ENCODE peak calls at places on chromosomes 2 and 18, in six cellular contexts. O is RCC 7860, X is uterus, Q is RPMI8226, K is HT1080, C is astrocyte of the hippocampus. L is an unnamed sample.

GRCh38 chr2:84424152-84424551 is 34.9 kb downstream of the SUCLG1 start:
- DNase-seq in O (no peak), X (no peak), Q (peak), K (no peak), C (no peak), L (peak)

GRCh38 chr18:55592106-55592505 is 4.1 kb upstream of the TCF4 start:
- DNase-seq in O (no peak), X (no peak), Q (no peak), K (no peak), C (no peak), L (no peak)

GRCh38 chr2:44283116-44283666 is 7.9 kb downstream of the SLC3A1 start:
- DNase-seq in O (no peak), X (no peak), Q (no peak), K (no peak), C (no peak), L (peak)

GRCh38 chr2:98378901-98379300 is 32.6 kb downstream of the CNGA3 start:
- DNase-seq in O (no peak), X (no peak), Q (peak), K (peak), C (peak), L (peak)

GRCh38 chr2:113200236-113200635 is 26.5 kb downstream of the PSD4 start:
- DNase-seq in O (no peak), X (no peak), Q (no peak), K (no peak), C (no peak), L (no peak)

GRCh38 chr18:70431203-70431624 is 142.4 kb downstream of the SOCS6 start:
- DNase-seq in O (peak), X (no peak), Q (no peak), K (no peak), C (no peak), L (peak)

GRCh38 chr2:204731996-204732395 is 186.7 kb downstream of the PARD3B start:
- DNase-seq in O (peak), X (no peak), Q (no peak), K (no peak), C (peak), L (no peak)

GRCh38 chr2:240626531-240627300 is 1.4 kb downstream of the GPR35 start:
- DNase-seq in O (no peak), X (no peak), Q (no peak), K (no peak), C (no peak), L (no peak)

GRCh38 chr18:26706796-26707406 is 158.5 kb upstream of the KCTD1 start:
- DNase-seq in O (no peak), X (no peak), Q (no peak), K (peak), C (peak), L (no peak)

GRCh38 chr2:31270136-31270535 is 36.2 kb downstream of the EHD3 start:
- DNase-seq in O (peak), X (no peak), Q (no peak), K (peak), C (no peak), L (peak)

GRCh38 chr2:3974765-3975164 is 271.4 kb downstream of the DCDC2C start:
- DNase-seq in O (no peak), X (no peak), Q (no peak), K (no peak), C (no peak), L (no peak)

GRCh38 chr2:113126845-113127645 is at the start of gene IL1RN:
- DNase-seq in O (no peak), X (no peak), Q (no peak), K (no peak), C (no peak), L (no peak)

GRCh38 chr18:62852851-62853250 is 137.5 kb downstream of the PHLPP1 start:
- DNase-seq in O (no peak), X (no peak), Q (no peak), K (peak), C (peak), L (no peak)

GRCh38 chr2:48147719-48148118 is 241.4 kb upstream of the FBXO11 start:
- DNase-seq in O (no peak), X (no peak), Q (no peak), K (no peak), C (no peak), L (no peak)

GRCh38 chr2:178280261-178280852 is 86.0 kb downstream of the OSBPL6 start:
- DNase-seq in O (peak), X (no peak), Q (peak), K (peak), C (peak), L (no peak)

GRCh38 chr2:164992818-164993217 is 37.5 kb upstream of the SLC38A11 start:
- DNase-seq in O (peak), X (no peak), Q (peak), K (peak), C (peak), L (peak)

GRCh38 chr18:46279673-46280072 is 175.5 kb downstream of the HAUS1 start:
- DNase-seq in O (no peak), X (no peak), Q (no peak), K (no peak), C (no peak), L (no peak)

L was measured in renal cortical epithelial cell.